ENCODE peak calls at places on chromosomes 6 and 20, in seven cellular contexts. Z is lung, O is tibial artery, X is iPS DF 6.9, L is PC-3, R is aorta, J is lower lobe of right lung. T is an unnamed sample. For H3K9me3, the result is how much of the 10 kb centered on the place peaks cover.

GRCh38 chr6:16322666-16323312 is 84.4 kb downstream of the GMPR start:
- DNase-seq in J (no peak), X (no peak), L (peak), Z (peak), R (no peak), O (peak), T (no peak)

GRCh38 chr6:15505463-15505918 is 157.3 kb downstream of the DTNBP1 start:
- DNase-seq in Z (no peak), R (peak), O (no peak), J (no peak), X (no peak), L (no peak), T (no peak)

GRCh38 chr6:100780648-100781047 is 100.5 kb downstream of the ASCC3 start:
- DNase-seq in J (no peak), R (no peak), X (no peak), O (no peak), Z (no peak), L (peak), T (no peak)

GRCh38 chr6:26270121-26270861 is 94.7 kb upstream of the BTN3A2 start:
- DNase-seq in R (no peak), L (no peak), Z (no peak), X (no peak), O (no peak), J (no peak), T (no peak)

GRCh38 chr20:37945034-37945660 is 42.2 kb downstream of the VSTM2L start:
- DNase-seq in X (no peak), Z (no peak), J (no peak), R (no peak), O (no peak), L (no peak), T (no peak)

GRCh38 chr20:47713941-47714450 is 71.3 kb downstream of the SULF2 start:
- DNase-seq in O (peak), X (no peak), J (no peak), R (peak), L (no peak), Z (no peak), T (no peak)

GRCh38 chr6:168791916-168792315 is 350.9 kb downstream of the SMOC2 start:
- DNase-seq in O (no peak), J (no peak), X (no peak), L (no peak), Z (no peak), R (no peak), T (no peak)

GRCh38 chr6:17018425-17018824 is 83.4 kb upstream of the STMND1 start:
- DNase-seq in J (no peak), O (no peak), X (no peak), Z (no peak), L (peak), R (no peak), T (no peak)

GRCh38 chr6:138782243-138782642 is 8.7 kb downstream of the CCDC28A start:
- DNase-seq in O (no peak), X (no peak), Z (no peak), R (no peak), J (no peak), L (no peak), T (no peak)

GRCh38 chr20:4371623-4372246 is 350.0 kb upstream of the PRND start:
- DNase-seq in R (no peak), L (no peak), O (no peak), X (no peak), Z (no peak), J (no peak), T (no peak)

GRCh38 chr20:12358006-12358654 is 440.4 kb downstream of the BTBD3 start:
- DNase-seq in O (no peak), Z (no peak), R (no peak), L (peak), X (peak), J (no peak), T (no peak)

GRCh38 chr6:142985286-142985685 is 40.3 kb upstream of the HIVEP2 start:
- DNase-seq in L (no peak), R (no peak), J (no peak), X (no peak), Z (no peak), O (no peak), T (no peak)

DNA sequence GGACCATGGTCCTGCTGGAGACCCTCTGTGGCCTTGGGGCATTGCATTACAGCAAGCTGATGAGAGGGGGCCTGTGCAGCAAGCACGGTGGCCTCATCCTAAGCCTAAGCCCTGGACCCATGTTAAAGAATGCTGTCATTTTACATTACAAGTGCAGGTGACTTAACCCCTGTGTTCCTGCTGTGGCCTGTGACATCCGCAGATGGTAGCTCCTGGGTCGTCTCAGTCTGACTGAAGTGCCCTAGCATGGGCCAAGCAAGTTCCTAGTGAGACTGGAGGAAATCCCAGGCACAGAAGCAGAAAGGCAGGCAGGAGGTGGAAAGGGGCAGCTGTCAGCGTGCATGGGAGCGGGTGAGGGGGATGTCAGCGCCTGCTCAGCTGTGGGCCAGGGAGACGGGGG is 252.4 kb downstream of the FNDC1 start:
- DNase-seq in R (no peak), Z (no peak), J (no peak), L (no peak), X (no peak), O (no peak), T (no peak)
- H3K9me3 ChIP-seq in R (under half), Z (under half), J (under half), L (under half), X (under half), O (under half), T (under half)

GRCh38 chr20:49248301-49248700 is 29.1 kb downstream of the DDX27 start:
- DNase-seq in J (no peak), O (no peak), Z (no peak), L (no peak), R (no peak), X (no peak), T (no peak)

GRCh38 chr20:49248879-49249665 is 28.8 kb downstream of the ZNFX1 start:
- DNase-seq in R (no peak), X (no peak), Z (no peak), J (no peak), O (no peak), L (no peak), T (no peak)

GRCh38 chr20:49247169-49247734 is 28.0 kb downstream of the DDX27 start:
- DNase-seq in X (no peak), Z (no peak), R (no peak), L (no peak), J (no peak), O (no peak), T (no peak)

GRCh38 chr20:49247792-49248191 is 28.6 kb downstream of the DDX27 start:
- DNase-seq in Z (no peak), J (no peak), X (no peak), O (no peak), R (no peak), L (no peak), T (no peak)

GRCh38 chr20:49245921-49246740 is 26.9 kb downstream of the DDX27 start:
- DNase-seq in L (peak), J (no peak), Z (no peak), R (no peak), X (no peak), O (no peak), T (no peak)
- H3K27ac ChIP-seq in L (no peak), J (peak), Z (peak), R (no peak), X (no peak), O (no peak), T (peak)

GRCh38 chr6:164085552-164086325 is 671.2 kb downstream of the QKI start:
- DNase-seq in Z (no peak), L (no peak), O (peak), J (no peak), R (peak), X (no peak), T (no peak)
- H3K9me3 ChIP-seq in Z (under half), L (under half), O (under half), J (under half), R (under half), X (under half), T (under half)

GRCh38 chr6:149482542-149483261 is 2.1 kb downstream of the ZC3H12D start:
- DNase-seq in X (no peak), Z (no peak), L (no peak), R (no peak), O (no peak), J (peak), T (no peak)
- H3K27ac ChIP-seq in X (no peak), Z (peak), L (no peak), R (no peak), O (peak), J (peak), T (peak)

GRCh38 chr20:39967806-39968205 is 721.2 kb downstream of the MAFB start:
- DNase-seq in Z (no peak), J (no peak), O (no peak), X (no peak), R (no peak), L (no peak), T (no peak)
- H3K9me3 ChIP-seq in Z (under half), J (under half), O (under half), X (under half), R (under half), L (under half), T (under half)

GRCh38 chr6:43488667-43489276 is 11.4 kb downstream of the TJAP1 start:
- DNase-seq in X (no peak), L (peak), Z (no peak), J (no peak), O (no peak), R (no peak), T (no peak)
- H3K27ac ChIP-seq in X (no peak), L (no peak), Z (no peak), J (no peak), O (no peak), R (no peak), T (peak)

GRCh38 chr6:2890981-2891767 is 11.9 kb downstream of the SERPINB9 start:
- DNase-seq in J (no peak), R (no peak), L (no peak), X (no peak), Z (no peak), O (no peak), T (no peak)
- H3K9me3 ChIP-seq in J (under half), R (under half), L (under half), X (under half), Z (under half), O (under half), T (under half)

GRCh38 chr20:792248-792647 is 23.9 kb upstream of the SLC52A3 start:
- DNase-seq in R (no peak), Z (no peak), J (no peak), O (no peak), L (no peak), X (no peak), T (no peak)

GRCh38 chr20:791056-791455 is 22.8 kb upstream of the SLC52A3 start:
- DNase-seq in Z (no peak), R (no peak), O (no peak), L (no peak), X (no peak), J (no peak), T (no peak)

GRCh38 chr20:801678-802077 is 31.8 kb upstream of the FAM110A start:
- DNase-seq in J (no peak), Z (no peak), X (no peak), R (no peak), L (no peak), O (no peak), T (no peak)

DNA sequence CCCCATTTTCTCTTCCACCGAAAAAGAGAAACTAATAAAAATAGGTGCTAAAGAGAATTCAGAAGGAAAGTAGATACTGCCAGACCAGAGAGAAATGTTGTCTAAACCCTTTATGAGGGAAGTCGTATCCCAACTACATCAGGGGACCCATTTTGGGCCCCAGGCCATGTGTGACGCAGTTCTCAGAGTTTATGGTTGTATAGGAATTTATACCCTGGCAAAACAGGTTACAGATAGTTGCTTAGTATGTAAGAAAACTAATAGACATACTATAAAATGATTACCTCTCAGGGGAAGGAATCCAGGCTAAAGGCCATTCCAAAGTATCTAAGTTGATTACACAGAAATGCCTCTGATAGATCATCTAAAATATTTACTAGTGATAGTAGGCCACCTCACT is 28.6 kb upstream of the SLC52A3 start:
- DNase-seq in Z (no peak), O (no peak), L (peak), X (no peak), J (no peak), R (no peak), T (no peak)
- H3K27ac ChIP-seq in Z (no peak), O (no peak), L (no peak), X (no peak), J (no peak), R (no peak), T (no peak)

DNA sequence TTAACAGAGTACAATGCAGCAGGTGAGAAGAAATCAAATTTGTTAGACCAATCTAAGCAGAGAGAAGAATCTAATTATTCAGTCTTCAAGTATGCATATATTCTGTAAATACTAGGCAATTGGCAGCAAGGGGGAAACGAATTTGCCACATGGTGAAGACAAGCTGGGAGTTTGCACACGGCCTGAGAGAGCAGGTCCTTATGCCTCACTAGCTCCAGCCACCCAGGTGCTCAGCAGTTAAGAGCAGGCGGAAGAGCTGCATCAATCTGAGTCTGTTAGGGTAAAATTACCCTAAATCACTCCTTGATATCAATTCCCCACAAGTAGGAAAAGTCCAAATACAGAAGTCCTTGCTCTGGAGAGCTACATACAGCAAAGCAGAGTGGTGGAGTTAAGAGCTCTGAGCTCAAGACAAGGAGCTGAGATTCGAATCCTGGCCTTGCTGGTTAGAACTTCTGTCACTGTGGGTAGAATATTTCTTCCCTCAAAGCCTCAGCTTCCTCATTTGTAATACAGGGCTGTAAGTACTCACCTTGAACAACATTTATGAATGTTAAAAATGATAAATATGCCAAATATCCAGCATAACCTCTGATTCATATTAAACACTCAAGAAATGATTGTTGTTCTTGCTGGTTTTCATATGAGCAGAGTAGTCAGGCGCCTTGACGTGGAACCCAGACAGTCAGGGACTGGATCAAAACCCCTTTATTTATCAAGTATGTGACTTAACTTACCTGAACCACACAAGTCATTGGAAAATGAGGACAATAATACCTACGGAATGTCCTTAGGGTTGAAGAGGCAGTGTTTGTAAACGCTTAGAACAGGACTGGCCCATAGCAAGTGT is 444.2 kb downstream of the CDH26 start:
- DNase-seq in O (no peak), L (no peak), X (no peak), Z (no peak), J (no peak), R (no peak), T (no peak)
- H3K9me3 ChIP-seq in O (under half), L (under half), X (under half), Z (under half), J (under half), R (under half), T (under half)

DNA sequence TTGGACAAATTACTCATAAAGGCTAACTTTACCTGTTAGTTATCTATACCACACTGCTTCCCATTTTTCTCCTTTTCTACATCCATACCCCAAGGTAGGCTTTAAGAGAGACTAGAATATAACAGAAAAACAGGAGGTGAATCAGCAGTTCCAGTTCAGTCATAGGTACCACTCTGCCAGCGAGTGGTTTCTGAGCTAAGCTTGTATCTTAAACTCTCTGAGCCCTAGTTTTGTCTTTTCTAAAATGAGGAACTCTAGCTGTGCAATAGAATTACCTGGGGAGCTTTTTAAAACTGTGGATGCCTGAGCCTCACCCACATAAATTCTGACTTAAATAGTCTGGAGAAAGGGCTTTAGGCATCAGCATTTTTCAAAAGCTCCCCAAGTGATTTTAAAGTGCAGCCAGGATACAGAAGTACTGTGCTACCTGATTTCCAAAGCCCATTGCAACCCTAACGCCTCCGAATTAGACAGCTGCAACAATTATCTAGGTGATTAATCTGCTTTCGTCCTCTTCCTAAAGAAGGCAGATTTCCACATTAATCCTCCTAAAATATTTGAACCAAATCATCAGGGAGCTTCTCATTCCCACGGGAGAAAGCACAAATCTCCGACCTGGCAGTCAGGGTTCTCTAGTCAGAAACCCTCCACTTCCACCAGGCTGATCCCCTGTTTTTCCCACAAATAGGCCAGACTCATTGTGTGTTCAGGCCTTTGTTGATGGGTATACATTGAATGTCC is 37.4 kb upstream of the RPL7L1 start:
- DNase-seq in J (no peak), L (no peak), Z (no peak), X (no peak), R (no peak), O (no peak), T (no peak)
- H3K27ac ChIP-seq in J (no peak), L (no peak), Z (no peak), X (no peak), R (no peak), O (no peak), T (no peak)